ENCODE peak calls at places on chromosomes 12 and 14, in four cellular contexts. M, L, A and F are unnamed samples.

GRCh38 chr14:106872619-106873446 is 1346.5 kb downstream of the TMEM121 start:
- DNase-seq in M (no peak), A (no peak), L (no peak), F (no peak)

GRCh38 chr14:99510556-99511139 is 29.4 kb downstream of the CCNK start:
- DNase-seq in A (no peak), L (no peak), M (no peak), F (no peak)

GRCh38 chr12:44523828-44524227 is 352.3 kb downstream of the NELL2 start:
- DNase-seq in L (no peak), M (no peak), A (no peak), F (no peak)

GRCh38 chr14:22433059-22433458 is 156.0 kb downstream of the DAD1 start:
- DNase-seq in L (no peak), M (no peak), A (no peak), F (no peak)

GRCh38 chr14:23910081-23910875 is 43.3 kb upstream of the DHRS4 start:
- DNase-seq in A (peak), M (peak), L (peak), F (peak)

GRCh38 chr12:117334098-117334497 is 27.3 kb downstream of the NOS1 start:
- DNase-seq in A (no peak), M (no peak), L (no peak), F (no peak)

GRCh38 chr14:103123634-103124500 is 606 bp downstream of the TNFAIP2 start:
- DNase-seq in L (peak), A (no peak), M (no peak), F (no peak)

GRCh38 chr12:115085594-115085993 is 401.6 kb upstream of the TBX3 start:
- DNase-seq in A (no peak), M (no peak), L (no peak), F (no peak)

GRCh38 chr14:64723691-64724577 is 19.7 kb downstream of the PLEKHG3 start:
- DNase-seq in L (no peak), M (no peak), A (peak), F (no peak)

GRCh38 chr14:34187645-34188044 is 236.8 kb upstream of the EGLN3 start:
- DNase-seq in L (no peak), M (no peak), A (no peak), F (no peak)

GRCh38 chr12:115343601-115344000 is 659.6 kb upstream of the TBX3 start:
- DNase-seq in L (no peak), M (no peak), A (no peak), F (no peak)

GRCh38 chr14:95043732-95044462 is 113.4 kb downstream of the DICER1 start:
- DNase-seq in L (peak), M (no peak), A (no peak), F (no peak)

GRCh38 chr14:94062344-94062904 is 18.6 kb downstream of the DDX24 start:
- DNase-seq in M (no peak), A (peak), L (no peak), F (peak)

GRCh38 chr14:85878874-85879273 is 348.9 kb downstream of the FLRT2 start:
- DNase-seq in M (no peak), A (no peak), L (no peak), F (no peak)
- H4K5ac ChIP-seq in M (no peak), A (no peak), L (no peak), F (no peak)

GRCh38 chr12:24586293-24586692 is 362.6 kb downstream of the BCAT1 start:
- DNase-seq in L (no peak), M (no peak), A (no peak), F (no peak)

GRCh38 chr12:24592048-24592447 is 356.9 kb downstream of the BCAT1 start:
- DNase-seq in M (no peak), A (no peak), L (no peak), F (no peak)

GRCh38 chr12:24595652-24596235 is 353.2 kb downstream of the BCAT1 start:
- DNase-seq in L (no peak), M (no peak), A (peak), F (peak)

GRCh38 chr12:24596768-24597388 is 352.0 kb downstream of the BCAT1 start:
- DNase-seq in L (no peak), A (peak), M (no peak), F (peak)

GRCh38 chr12:24591079-24591626 is 357.7 kb downstream of the BCAT1 start:
- DNase-seq in M (no peak), A (no peak), L (no peak), F (no peak)
- H4K5ac ChIP-seq in M (no peak), A (no peak), L (no peak), F (no peak)

DNA sequence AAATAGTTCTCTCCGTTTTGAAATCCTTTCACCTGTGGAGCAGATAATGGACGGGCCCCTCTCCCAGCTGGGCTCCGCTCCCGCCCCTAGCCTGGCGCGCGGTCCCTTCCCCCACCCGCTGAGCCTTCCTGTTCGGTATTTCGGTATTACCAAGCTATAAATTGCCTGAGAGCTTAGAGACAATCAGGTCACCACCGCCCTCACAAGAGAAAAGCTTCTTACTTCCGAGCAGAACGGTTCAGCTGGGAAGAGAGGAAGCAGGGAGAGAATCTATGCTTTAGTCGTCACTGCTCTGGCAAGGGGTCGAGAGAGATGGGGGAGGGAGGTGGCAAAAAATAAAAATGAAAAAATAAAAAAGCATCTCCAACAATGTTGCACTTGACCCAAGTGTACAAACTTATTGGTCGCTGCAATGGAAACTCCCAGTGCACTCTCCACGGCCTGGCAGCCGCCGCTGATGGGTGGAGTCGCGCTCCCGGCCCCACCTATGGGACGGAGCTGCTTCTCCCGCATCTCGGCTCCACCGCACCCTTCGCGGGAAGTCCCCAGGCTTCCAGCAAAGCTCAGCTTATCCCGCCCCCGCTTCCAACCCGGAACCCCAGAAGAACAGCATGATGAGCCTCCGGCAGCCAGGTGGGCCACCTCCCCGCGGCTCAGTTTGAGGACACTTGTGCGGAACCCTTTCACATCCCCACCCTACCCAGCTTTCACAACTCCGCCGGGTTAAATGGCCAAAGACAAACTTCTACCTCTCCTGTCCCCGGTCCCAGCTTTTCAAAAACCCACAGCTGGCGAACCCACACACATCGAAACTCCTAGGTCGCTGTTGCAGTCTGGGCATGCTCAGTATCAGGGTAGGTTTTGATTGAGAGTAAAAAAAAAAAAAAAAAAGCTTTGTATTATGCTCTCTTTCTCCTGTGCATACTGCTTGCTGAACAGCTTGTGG is 819 bp upstream of the SYT1 start:
- DNase-seq in M (peak), L (peak), A (peak), F (peak)
- H4K5ac ChIP-seq in M (peak), L (no peak), A (no peak), F (no peak)

DNA sequence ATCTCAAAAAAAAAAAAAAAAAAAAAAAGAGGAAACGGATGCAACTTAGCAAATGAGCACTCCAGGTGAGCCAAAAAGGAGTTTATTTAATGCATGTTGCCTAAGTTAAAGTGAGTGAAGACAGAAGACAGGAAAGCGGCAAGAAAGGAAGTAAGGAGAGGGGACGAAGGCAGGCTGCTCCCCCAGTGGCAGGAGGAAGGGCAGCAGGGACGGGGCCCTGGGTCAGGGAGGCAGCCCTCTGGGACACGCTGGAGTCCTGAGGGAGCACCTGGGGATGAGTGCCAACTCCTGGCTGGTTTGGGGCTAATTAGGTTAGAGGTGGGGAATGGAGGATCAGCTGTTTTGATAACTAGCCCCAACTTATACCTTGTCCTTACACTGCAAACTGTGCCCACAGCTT is 37.0 kb upstream of the SPTLC2 start:
- DNase-seq in A (peak), M (no peak), L (peak), F (no peak)
- H4K5ac ChIP-seq in A (no peak), M (no peak), L (no peak), F (no peak)

GRCh38 chr12:32098112-32098511 is 8.5 kb upstream of the BICD1 start:
- DNase-seq in M (no peak), L (no peak), A (no peak), F (no peak)
- H4K5ac ChIP-seq in M (no peak), L (no peak), A (no peak), F (no peak)